ENCODE peak calls at places on chromosomes 11 and 22, in five cellular contexts. One of them, this sample, is unnamed.

GRCh38 chr11:71179877-71180276 is 72.5 kb downstream of the SHANK2 start:
- DNase-seq in upper lobe of right lung: no peak
- DNase-seq in endodermal cell: peak; percentile 53
- DNase-seq in NB4: no peak
- DNase-seq in brain microvascular endothelial cell: no peak
- DNase-seq in this sample: no peak

GRCh38 chr11:100863080-100863581 is 176.0 kb downstream of the ARHGAP42 start:
- DNase-seq in upper lobe of right lung: no peak
- DNase-seq in endodermal cell: no peak
- DNase-seq in NB4: peak; percentile 3
- DNase-seq in brain microvascular endothelial cell: peak; percentile 85
- DNase-seq in this sample: no peak

GRCh38 chr11:46237248-46238077 is 40.0 kb upstream of the CREB3L1 start:
- DNase-seq in upper lobe of right lung: peak; percentile 81
- DNase-seq in endodermal cell: peak; percentile 88
- DNase-seq in NB4: peak; percentile 96
- DNase-seq in brain microvascular endothelial cell: peak; percentile 88
- DNase-seq in this sample: peak; percentile 95

GRCh38 chr11:6027501-6027900 is 3.1 kb downstream of the OR56A1 start:
- DNase-seq in upper lobe of right lung: no peak
- DNase-seq in endodermal cell: no peak
- DNase-seq in NB4: no peak
- DNase-seq in brain microvascular endothelial cell: no peak
- DNase-seq in this sample: no peak

GRCh38 chr11:112211556-112211955 is 14.7 kb upstream of the PTS start:
- DNase-seq in upper lobe of right lung: no peak
- DNase-seq in endodermal cell: no peak
- DNase-seq in NB4: no peak
- DNase-seq in brain microvascular endothelial cell: no peak
- DNase-seq in this sample: no peak

GRCh38 chr11:111676878-111677585 is 74.8 kb downstream of the SIK2 start:
- DNase-seq in upper lobe of right lung: no peak
- DNase-seq in endodermal cell: no peak
- DNase-seq in NB4: no peak
- DNase-seq in brain microvascular endothelial cell: peak; percentile 11
- DNase-seq in this sample: no peak

GRCh38 chr11:119365071-119365591 is 16.4 kb downstream of the USP2 start:
- DNase-seq in upper lobe of right lung: no peak
- DNase-seq in endodermal cell: peak; percentile 35
- DNase-seq in NB4: no peak
- DNase-seq in brain microvascular endothelial cell: no peak
- DNase-seq in this sample: no peak

GRCh38 chr22:50724616-50725015 is 13.4 kb upstream of the ACR start:
- DNase-seq in upper lobe of right lung: no peak
- DNase-seq in endodermal cell: no peak
- DNase-seq in NB4: no peak
- DNase-seq in brain microvascular endothelial cell: no peak
- DNase-seq in this sample: no peak

GRCh38 chr11:76637491-76638266 is 32.9 kb downstream of the LRRC32 start:
- DNase-seq in upper lobe of right lung: peak; percentile 75
- DNase-seq in endodermal cell: peak; percentile 35
- DNase-seq in NB4: peak; percentile 41
- DNase-seq in brain microvascular endothelial cell: no peak
- DNase-seq in this sample: peak; percentile 85

GRCh38 chr11:72430743-72431570 is 3.4 kb downstream of the CLPB start:
- DNase-seq in upper lobe of right lung: no peak
- DNase-seq in endodermal cell: peak; percentile 70
- DNase-seq in NB4: peak; percentile 69
- DNase-seq in brain microvascular endothelial cell: peak; percentile 33
- DNase-seq in this sample: no peak

GRCh38 chr22:49956418-49956770 is 4.2 kb upstream of the PIM3 start:
- DNase-seq in upper lobe of right lung: peak; percentile 83
- DNase-seq in endodermal cell: peak; percentile 30
- DNase-seq in NB4: no peak
- DNase-seq in brain microvascular endothelial cell: no peak
- DNase-seq in this sample: no peak

GRCh38 chr22:35411112-35411511 is 11.2 kb downstream of the MCM5 start:
- DNase-seq in upper lobe of right lung: no peak
- DNase-seq in endodermal cell: no peak
- DNase-seq in NB4: no peak
- DNase-seq in brain microvascular endothelial cell: no peak
- DNase-seq in this sample: peak; percentile 59

GRCh38 chr11:130571947-130572584 is 123.6 kb downstream of the ADAMTS15 start:
- DNase-seq in upper lobe of right lung: no peak
- DNase-seq in endodermal cell: no peak
- DNase-seq in NB4: no peak
- DNase-seq in brain microvascular endothelial cell: no peak
- DNase-seq in this sample: no peak

GRCh38 chr11:95067828-95068244 is 1.1 kb downstream of the SRSF8 start:
- DNase-seq in upper lobe of right lung: no peak
- DNase-seq in endodermal cell: no peak
- DNase-seq in NB4: no peak
- DNase-seq in brain microvascular endothelial cell: no peak
- DNase-seq in this sample: no peak

GRCh38 chr22:26894766-26895485 is 237.5 kb downstream of the MIAT start:
- DNase-seq in upper lobe of right lung: no peak
- DNase-seq in endodermal cell: no peak
- DNase-seq in NB4: no peak
- DNase-seq in brain microvascular endothelial cell: peak; percentile 91
- DNase-seq in this sample: no peak

GRCh38 chr11:84480151-84480550 is 1147.0 kb downstream of the DLG2 start:
- DNase-seq in upper lobe of right lung: no peak
- DNase-seq in endodermal cell: no peak
- DNase-seq in NB4: no peak
- DNase-seq in brain microvascular endothelial cell: no peak
- DNase-seq in this sample: no peak

GRCh38 chr11:102709211-102709980 is 3.8 kb upstream of the MMP27 start:
- DNase-seq in upper lobe of right lung: no peak
- DNase-seq in endodermal cell: no peak
- DNase-seq in NB4: no peak
- DNase-seq in brain microvascular endothelial cell: no peak
- DNase-seq in this sample: no peak

GRCh38 chr11:69218271-69218682 is 62.5 kb downstream of the SMIM38 start:
- DNase-seq in upper lobe of right lung: no peak
- DNase-seq in endodermal cell: peak; percentile 29
- DNase-seq in NB4: no peak
- DNase-seq in brain microvascular endothelial cell: no peak
- DNase-seq in this sample: no peak

GRCh38 chr11:95412074-95412473 is 181.1 kb upstream of the SESN3 start:
- DNase-seq in upper lobe of right lung: no peak
- DNase-seq in endodermal cell: no peak
- DNase-seq in NB4: no peak
- DNase-seq in brain microvascular endothelial cell: no peak
- DNase-seq in this sample: no peak

GRCh38 chr11:77705195-77705876 is 67.7 kb upstream of the CLNS1A start:
- DNase-seq in upper lobe of right lung: no peak
- DNase-seq in endodermal cell: no peak
- DNase-seq in NB4: peak; percentile 89
- DNase-seq in brain microvascular endothelial cell: peak; percentile 62
- DNase-seq in this sample: no peak

GRCh38 chr22:25357606-25358420 is 138.4 kb downstream of the CRYBB2 start:
- DNase-seq in upper lobe of right lung: peak; percentile 41
- DNase-seq in endodermal cell: no peak
- DNase-seq in NB4: no peak
- DNase-seq in brain microvascular endothelial cell: no peak
- DNase-seq in this sample: no peak

GRCh38 chr11:134742956-134743808 is 331.1 kb upstream of the B3GAT1 start:
- DNase-seq in upper lobe of right lung: no peak
- DNase-seq in endodermal cell: no peak
- DNase-seq in NB4: no peak
- DNase-seq in brain microvascular endothelial cell: peak; percentile 13
- DNase-seq in this sample: no peak

GRCh38 chr11:118193910-118194566 is 17.6 kb upstream of the SCN2B start:
- DNase-seq in upper lobe of right lung: no peak
- DNase-seq in endodermal cell: no peak
- DNase-seq in NB4: no peak
- DNase-seq in brain microvascular endothelial cell: no peak
- DNase-seq in this sample: no peak

GRCh38 chr11:37907461-37908223 is 1309.6 kb upstream of the RAG2 start:
- DNase-seq in upper lobe of right lung: no peak
- DNase-seq in endodermal cell: no peak
- DNase-seq in NB4: no peak
- DNase-seq in brain microvascular endothelial cell: no peak
- DNase-seq in this sample: no peak

GRCh38 chr11:67468056-67468455 is 995 bp downstream of the TMEM134 start:
- DNase-seq in upper lobe of right lung: peak; percentile 92
- DNase-seq in endodermal cell: no peak
- DNase-seq in NB4: no peak
- DNase-seq in brain microvascular endothelial cell: no peak
- DNase-seq in this sample: no peak

GRCh38 chr22:10741210-10741609 is 4786.8 kb upstream of the OR11H1 start:
- DNase-seq in upper lobe of right lung: no peak
- DNase-seq in endodermal cell: no peak
- DNase-seq in NB4: no peak
- DNase-seq in brain microvascular endothelial cell: no peak
- DNase-seq in this sample: no peak

GRCh38 chr11:76124905-76125566 is 81.3 kb downstream of the WNT11 start:
- DNase-seq in upper lobe of right lung: no peak
- DNase-seq in endodermal cell: no peak
- DNase-seq in NB4: no peak
- DNase-seq in brain microvascular endothelial cell: no peak
- DNase-seq in this sample: no peak

GRCh38 chr11:31325162-31325561 is 44.4 kb downstream of the DCDC1 start:
- DNase-seq in upper lobe of right lung: no peak
- DNase-seq in endodermal cell: no peak
- DNase-seq in NB4: no peak
- DNase-seq in brain microvascular endothelial cell: peak; percentile 64
- DNase-seq in this sample: no peak

GRCh38 chr22:49215840-49216239 is 611.8 kb downstream of the BRD1 start:
- DNase-seq in upper lobe of right lung: peak; percentile 7
- DNase-seq in endodermal cell: peak; percentile 7
- DNase-seq in NB4: no peak
- DNase-seq in brain microvascular endothelial cell: no peak
- DNase-seq in this sample: peak; percentile 21

GRCh38 chr11:124865181-124865901 is at the start of gene ROBO3:
- DNase-seq in upper lobe of right lung: no peak
- DNase-seq in endodermal cell: peak; percentile 68
- DNase-seq in NB4: no peak
- DNase-seq in brain microvascular endothelial cell: no peak
- DNase-seq in this sample: no peak

GRCh38 chr11:124864892-124865180 is 396 bp upstream of the ROBO3 start:
- DNase-seq in upper lobe of right lung: no peak
- DNase-seq in endodermal cell: no peak
- DNase-seq in NB4: no peak
- DNase-seq in brain microvascular endothelial cell: no peak
- DNase-seq in this sample: no peak

GRCh38 chr11:124867700-124868099 is 2.5 kb downstream of the ROBO3 start:
- DNase-seq in upper lobe of right lung: no peak
- DNase-seq in endodermal cell: peak; percentile 79
- DNase-seq in NB4: peak; percentile 35
- DNase-seq in brain microvascular endothelial cell: peak; percentile 42
- DNase-seq in this sample: no peak

GRCh38 chr11:124864176-124864891 is 898 bp upstream of the ROBO3 start:
- DNase-seq in upper lobe of right lung: no peak
- DNase-seq in endodermal cell: no peak
- DNase-seq in NB4: no peak
- DNase-seq in brain microvascular endothelial cell: no peak
- DNase-seq in this sample: no peak

GRCh38 chr11:124865902-124866851 is 945 bp downstream of the ROBO3 start:
- DNase-seq in upper lobe of right lung: no peak
- DNase-seq in endodermal cell: peak; percentile 88
- DNase-seq in NB4: no peak
- DNase-seq in brain microvascular endothelial cell: no peak
- DNase-seq in this sample: no peak
- TF ChIP-seq CTCF in upper lobe of right lung: peak; percentile 85
- TF ChIP-seq CTCF in endodermal cell: peak; percentile 95
- TF ChIP-seq CTCF in NB4: peak; percentile 9
- TF ChIP-seq CTCF in brain microvascular endothelial cell: peak; percentile 72
- TF ChIP-seq CTCF in this sample: peak; percentile 86

GRCh38 chr11:2369896-2370295 is 7.2 kb upstream of the CD81 start:
- DNase-seq in upper lobe of right lung: peak; percentile 53
- DNase-seq in endodermal cell: peak; percentile 29
- DNase-seq in NB4: no peak
- DNase-seq in brain microvascular endothelial cell: no peak
- DNase-seq in this sample: no peak
- TF ChIP-seq CTCF in upper lobe of right lung: no peak
- TF ChIP-seq CTCF in endodermal cell: no peak
- TF ChIP-seq CTCF in NB4: no peak
- TF ChIP-seq CTCF in brain microvascular endothelial cell: no peak
- TF ChIP-seq CTCF in this sample: no peak

GRCh38 chr11:12544986-12545775 is 129.0 kb upstream of the TEAD1 start:
- DNase-seq in upper lobe of right lung: no peak
- DNase-seq in endodermal cell: no peak
- DNase-seq in NB4: no peak
- DNase-seq in brain microvascular endothelial cell: peak; percentile 47
- DNase-seq in this sample: no peak

GRCh38 chr11:12543596-12544415 is 130.4 kb upstream of the TEAD1 start:
- DNase-seq in upper lobe of right lung: no peak
- DNase-seq in endodermal cell: no peak
- DNase-seq in NB4: no peak
- DNase-seq in brain microvascular endothelial cell: no peak
- DNase-seq in this sample: no peak

GRCh38 chr11:12546660-12547059 is 127.6 kb upstream of the TEAD1 start:
- DNase-seq in upper lobe of right lung: no peak
- DNase-seq in endodermal cell: no peak
- DNase-seq in NB4: no peak
- DNase-seq in brain microvascular endothelial cell: no peak
- DNase-seq in this sample: no peak

GRCh38 chr11:12546122-12546521 is 128.1 kb upstream of the TEAD1 start:
- DNase-seq in upper lobe of right lung: no peak
- DNase-seq in endodermal cell: no peak
- DNase-seq in NB4: no peak
- DNase-seq in brain microvascular endothelial cell: no peak
- DNase-seq in this sample: no peak

GRCh38 chr11:12547953-12548650 is 126.1 kb upstream of the TEAD1 start:
- DNase-seq in upper lobe of right lung: no peak
- DNase-seq in endodermal cell: no peak
- DNase-seq in NB4: no peak
- DNase-seq in brain microvascular endothelial cell: no peak
- DNase-seq in this sample: no peak
- TF ChIP-seq CTCF in upper lobe of right lung: no peak
- TF ChIP-seq CTCF in endodermal cell: no peak
- TF ChIP-seq CTCF in NB4: no peak
- TF ChIP-seq CTCF in brain microvascular endothelial cell: no peak
- TF ChIP-seq CTCF in this sample: no peak

DNA sequence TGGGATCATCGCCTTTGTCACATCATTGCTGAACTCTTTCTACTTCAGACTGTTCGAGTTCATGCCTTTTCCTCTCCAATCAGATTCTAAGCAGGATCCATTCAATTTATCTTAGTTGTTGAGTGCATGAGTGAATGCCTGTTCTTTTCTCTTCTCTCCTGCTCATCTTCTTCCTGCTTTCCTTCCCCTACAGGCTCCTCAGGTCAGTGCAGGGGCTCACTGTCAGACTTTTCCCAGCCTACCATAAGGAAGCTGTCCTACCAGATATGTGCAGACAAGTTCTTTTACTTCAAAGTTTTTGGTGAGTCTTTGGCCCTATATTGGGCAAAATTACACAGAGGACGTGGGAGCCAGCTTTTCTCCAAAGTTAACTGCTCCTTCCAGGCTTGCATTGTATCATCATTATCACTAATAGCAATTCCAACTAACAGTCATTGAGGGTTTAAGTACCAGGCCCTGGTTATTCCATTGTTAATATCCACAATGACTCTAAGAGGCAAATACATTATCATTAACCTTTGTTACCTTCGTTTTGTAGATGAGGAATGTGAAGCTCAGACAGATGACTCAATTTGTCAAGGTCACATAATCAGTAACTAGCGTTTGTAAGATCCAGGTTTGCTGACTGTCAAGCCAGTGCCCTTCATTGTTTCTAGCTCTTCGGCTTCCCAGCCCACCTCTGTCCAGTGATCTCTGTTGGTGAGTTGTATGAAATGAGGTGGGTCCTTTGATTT is 30.4 kb downstream of the OR6Q1 start:
- DNase-seq in upper lobe of right lung: no peak
- DNase-seq in endodermal cell: peak; percentile 80
- DNase-seq in NB4: no peak
- DNase-seq in brain microvascular endothelial cell: no peak
- DNase-seq in this sample: no peak
- TF ChIP-seq CTCF in upper lobe of right lung: no peak
- TF ChIP-seq CTCF in endodermal cell: peak; percentile 74
- TF ChIP-seq CTCF in NB4: no peak
- TF ChIP-seq CTCF in brain microvascular endothelial cell: peak; percentile 54
- TF ChIP-seq CTCF in this sample: no peak